ENCODE peak calls at places on chromosomes 3 and 15, in four cellular contexts. S is GM12891, I is K562, P is HepG2. Y is an unnamed sample.

GRCh38 chr15:36883705-36884355 is 216.5 kb downstream of the MEIS2 start:
- DNase-seq in S (peak; percentile 53), I (peak; percentile 84), P (peak; percentile 69), Y (peak; percentile 56)

GRCh38 chr3:191360620-191361019 is 30.3 kb upstream of the UTS2B start:
- DNase-seq in S (no peak), I (no peak), P (no peak), Y (no peak)

GRCh38 chr15:49823987-49824538 is 203.2 kb downstream of the DTWD1 start:
- DNase-seq in S (no peak), I (no peak), P (no peak), Y (no peak)

GRCh38 chr3:21682231-21682630 is 68.8 kb downstream of the ZNF385D start:
- DNase-seq in S (no peak), I (no peak), P (no peak), Y (no peak)

GRCh38 chr15:36465304-36465703 is 114.1 kb upstream of the CDIN1 start:
- DNase-seq in S (no peak), I (no peak), P (no peak), Y (no peak)

GRCh38 chr15:90547545-90547944 is 17.8 kb downstream of the CRTC3 start:
- DNase-seq in S (no peak), I (no peak), P (no peak), Y (no peak)

GRCh38 chr3:172550347-172550943 is 27.2 kb upstream of the TNFSF10 start:
- DNase-seq in S (no peak), I (peak; percentile 25), P (no peak), Y (no peak)

GRCh38 chr3:74787008-74787407 is 172.5 kb upstream of the CNTN3 start:
- DNase-seq in S (no peak), I (no peak), P (no peak), Y (no peak)

GRCh38 chr3:70531838-70532489 is 219.5 kb upstream of the MDFIC2 start:
- DNase-seq in S (no peak), I (no peak), P (no peak), Y (no peak)

GRCh38 chr3:123953735-123954134 is 7.3 kb downstream of the CCDC14 start:
- DNase-seq in S (no peak), I (no peak), P (no peak), Y (no peak)

GRCh38 chr3:17982211-17982880 is 239.9 kb upstream of the TBC1D5 start:
- DNase-seq in S (no peak), I (no peak), P (no peak), Y (no peak)

GRCh38 chr3:162774613-162775100 is 1278.0 kb downstream of the OTOL1 start:
- DNase-seq in S (no peak), I (no peak), P (no peak), Y (no peak)

GRCh38 chr3:184200825-184201224 is 14.8 kb downstream of the ABCF3 start:
- DNase-seq in S (no peak), I (peak; percentile 37), P (no peak), Y (no peak)

GRCh38 chr3:186620213-186621092 is 7.6 kb downstream of the AHSG start:
- DNase-seq in S (no peak), I (no peak), P (no peak), Y (no peak)

GRCh38 chr3:126715432-126715831 is 11.4 kb downstream of the CHCHD6 start:
- DNase-seq in S (no peak), I (no peak), P (no peak), Y (no peak)

GRCh38 chr3:114554716-114555115 is 260.9 kb downstream of the TIGIT start:
- DNase-seq in S (no peak), I (no peak), P (no peak), Y (no peak)

GRCh38 chr15:88872106-88872505 is 23.2 kb downstream of the HAPLN3 start:
- DNase-seq in S (no peak), I (no peak), P (no peak), Y (no peak)

GRCh38 chr3:70090322-70090913 is 90.9 kb downstream of the SAMMSON start:
- DNase-seq in S (no peak), I (peak; percentile 27), P (no peak), Y (no peak)

GRCh38 chr15:38053786-38054185 is 119.3 kb downstream of the TMCO5A start:
- DNase-seq in S (no peak), I (no peak), P (no peak), Y (no peak)

GRCh38 chr15:49421991-49422390 is 1.1 kb upstream of the FGF7 start:
- DNase-seq in S (no peak), I (peak; percentile 33), P (peak; percentile 53), Y (no peak)

GRCh38 chr3:172129868-172130751 is 90.7 kb downstream of the FNDC3B start:
- DNase-seq in S (no peak), I (peak; percentile 82), P (peak; percentile 95), Y (no peak)

GRCh38 chr3:19147905-19148767 is at the start of gene KCNH8:
- DNase-seq in S (no peak), I (peak; percentile 19), P (no peak), Y (peak; percentile 9)

GRCh38 chr3:100650651-100651611 is 41.5 kb downstream of the ADGRG7 start:
- DNase-seq in S (peak; percentile 11), I (no peak), P (no peak), Y (peak; percentile 13)

GRCh38 chr3:117036259-117036799 is 326.8 kb downstream of the TUSC7 start:
- DNase-seq in S (no peak), I (no peak), P (no peak), Y (no peak)

GRCh38 chr3:30775070-30775469 is 119.4 kb downstream of the GADL1 start:
- DNase-seq in S (no peak), I (no peak), P (no peak), Y (no peak)

GRCh38 chr15:80317389-80318169 is 65.6 kb upstream of the CTXND1 start:
- DNase-seq in S (no peak), I (no peak), P (peak; percentile 6), Y (no peak)

GRCh38 chr3:90132220-90132619 is 1024.8 kb downstream of the EPHA3 start:
- DNase-seq in S (no peak), I (no peak), P (no peak), Y (no peak)

DNA sequence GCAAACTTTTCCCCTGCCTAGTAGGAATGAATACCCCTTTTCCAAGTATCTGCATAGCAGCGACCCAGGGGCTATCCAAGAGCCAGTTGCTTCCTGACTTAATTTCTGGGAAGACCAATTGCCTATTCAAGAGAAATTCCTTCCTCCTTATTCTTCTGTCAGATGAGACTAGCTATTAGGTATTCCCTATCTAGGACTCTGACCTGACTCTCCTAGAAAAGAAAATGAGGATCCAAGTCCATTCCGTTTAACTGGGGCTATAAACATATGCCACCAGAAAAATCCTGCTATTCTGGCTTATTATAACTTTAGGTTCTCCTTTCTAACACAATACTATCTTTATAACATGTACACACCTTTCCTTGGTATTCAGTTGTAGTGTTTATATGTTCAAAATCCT is 1.7 kb downstream of the HHLA2 start:
- DNase-seq in S (no peak), I (no peak), P (no peak), Y (no peak)
- TF ChIP-seq POLR2AphosphoS5 in S (no peak), I (no peak), P (no peak), Y (no peak)

DNA sequence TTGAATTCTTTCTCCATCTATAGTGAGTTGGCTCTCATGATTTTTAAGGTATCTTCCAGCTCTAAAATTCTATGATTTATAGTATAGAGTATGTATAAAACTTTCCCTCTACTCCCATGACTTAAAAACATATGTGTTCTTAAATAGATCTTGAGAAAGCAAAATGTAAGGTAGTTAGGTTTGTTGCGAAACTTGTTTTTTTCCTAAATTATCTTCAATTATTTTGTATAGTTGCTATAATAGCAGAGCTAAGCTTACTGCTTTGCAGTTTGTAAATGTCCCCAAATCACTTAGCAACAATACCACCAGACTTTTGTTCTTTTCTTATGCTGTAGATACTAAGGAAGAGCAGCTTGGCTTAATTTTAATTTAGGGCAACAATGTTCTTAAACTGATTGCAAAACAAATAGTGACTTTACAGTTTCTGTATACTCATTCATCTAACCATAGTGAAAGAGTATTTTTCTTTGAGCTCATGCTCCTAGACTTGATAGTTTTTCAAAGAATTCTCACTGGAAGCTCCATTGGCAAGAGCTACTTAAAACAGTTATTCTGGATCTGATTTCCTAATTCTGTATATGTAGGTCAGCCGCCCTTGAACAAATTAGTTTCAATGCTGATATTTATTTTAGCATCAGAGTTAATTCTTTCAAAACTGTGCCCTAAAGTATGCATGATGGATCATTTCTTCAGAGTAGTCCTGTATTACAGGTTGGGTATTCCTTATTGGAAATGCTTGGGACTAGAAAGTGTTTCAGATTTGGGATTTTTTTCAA is 61.1 kb downstream of the LYSMD4 start:
- DNase-seq in S (no peak), I (no peak), P (no peak), Y (no peak)
- TF ChIP-seq TAF1 in S (no peak), I (no peak), P (no peak), Y (no peak)

DNA sequence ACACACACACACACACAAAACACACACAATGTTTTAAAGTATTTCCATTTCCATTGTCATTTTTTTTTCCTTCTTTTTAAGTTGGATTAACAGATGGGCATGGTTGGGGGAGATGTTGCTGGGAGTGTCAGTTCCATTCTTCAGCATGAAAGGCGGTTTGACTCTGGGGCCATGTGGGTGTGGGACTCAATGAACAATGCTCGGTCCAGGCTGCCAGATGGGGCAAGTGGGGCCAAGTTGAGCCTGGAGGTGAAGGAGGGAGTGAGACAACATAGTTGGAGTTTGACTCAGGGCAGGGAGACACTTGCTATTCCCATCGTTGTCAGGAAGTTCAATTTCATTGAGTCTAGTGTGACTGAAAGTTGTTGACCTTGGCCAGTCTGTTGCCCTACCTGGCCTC is 125.3 kb downstream of the TLE3 start:
- DNase-seq in S (no peak), I (no peak), P (no peak), Y (no peak)
- TF ChIP-seq POLR2A in S (no peak), I (no peak), P (no peak), Y (no peak)

DNA sequence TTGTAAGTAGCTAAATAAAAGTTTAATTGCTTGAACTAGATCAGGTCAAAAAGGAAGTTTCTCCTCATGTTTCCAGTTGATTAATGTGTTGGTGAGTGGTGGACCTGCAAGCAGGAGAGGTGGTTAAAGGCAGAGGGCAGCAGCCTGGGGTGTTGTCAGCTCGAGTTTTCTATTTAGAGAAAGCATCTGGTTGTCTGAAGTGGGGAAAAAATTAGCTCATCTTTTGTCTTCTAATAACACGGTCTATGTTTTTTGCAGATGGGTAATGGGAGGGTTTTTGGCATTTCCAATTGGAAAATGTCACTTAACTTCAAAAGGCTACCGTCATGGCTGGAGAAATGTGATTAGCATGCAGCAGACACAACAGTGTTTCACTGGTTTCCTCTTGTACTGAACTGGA is 122.6 kb downstream of the ITPR1 start:
- DNase-seq in S (no peak), I (no peak), P (no peak), Y (no peak)
- TF ChIP-seq POLR2AphosphoS5 in S (no peak), I (no peak), P (no peak), Y (no peak)

DNA sequence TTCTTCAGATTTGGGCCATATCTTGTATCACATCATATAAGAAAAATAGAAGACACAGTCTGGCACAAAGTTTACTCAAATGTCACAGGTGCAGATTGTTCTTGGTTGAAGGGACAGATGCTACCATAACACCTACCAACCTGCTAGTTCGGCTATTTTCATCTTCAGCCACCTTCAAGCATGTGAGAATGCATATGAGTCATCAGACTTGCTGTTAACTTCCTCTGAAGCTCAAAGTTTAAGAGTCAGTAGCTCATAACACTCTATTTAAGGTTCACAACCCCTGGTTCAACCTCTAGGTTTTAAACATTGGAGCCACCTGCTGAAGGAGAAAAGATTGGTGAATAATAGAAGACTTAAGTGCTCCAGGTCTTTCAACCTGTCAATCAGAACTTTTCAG is 522.8 kb downstream of the NLGN1 start:
- DNase-seq in S (no peak), I (no peak), P (no peak), Y (no peak)
- TF ChIP-seq TAF1 in S (no peak), I (no peak), P (no peak), Y (no peak)

Y was measured in GM12892.